ENCODE peak calls at places on chromosomes 11 and 22, in seven cellular contexts. One of them, this sample, is unnamed.

GRCh38 chr22:45211435-45211834 is 29.3 kb downstream of the KIAA0930 start:
- DNase-seq in sigmoid colon: no peak
- DNase-seq in Peyer's patch: peak; percentile 57
- DNase-seq in A549: no peak
- DNase-seq in suprapubic skin: peak; percentile 58
- DNase-seq in stomach: no peak
- DNase-seq in body of pancreas: no peak
- DNase-seq in this sample: no peak

GRCh38 chr22:47292546-47293320 is 530.3 kb downstream of the TBC1D22A start:
- DNase-seq in suprapubic skin: no peak
- DNase-seq in Peyer's patch: peak; percentile 37
- DNase-seq in body of pancreas: peak; percentile 4
- DNase-seq in A549: no peak
- DNase-seq in stomach: peak; percentile 27
- DNase-seq in sigmoid colon: no peak
- DNase-seq in this sample: no peak

GRCh38 chr11:74570266-74571061 is 21.9 kb upstream of the POLD3 start:
- DNase-seq in A549: peak; percentile 83
- DNase-seq in suprapubic skin: no peak
- DNase-seq in stomach: peak; percentile 56
- DNase-seq in body of pancreas: peak; percentile 68
- DNase-seq in Peyer's patch: peak; percentile 74
- DNase-seq in sigmoid colon: no peak
- DNase-seq in this sample: no peak

GRCh38 chr11:69644071-69644961 is 3.4 kb downstream of the CCND1 start:
- DNase-seq in A549: peak; percentile 28
- DNase-seq in sigmoid colon: peak; percentile 86
- DNase-seq in suprapubic skin: no peak
- DNase-seq in Peyer's patch: no peak
- DNase-seq in body of pancreas: peak; percentile 55
- DNase-seq in stomach: peak; percentile 87
- DNase-seq in this sample: no peak

GRCh38 chr11:36109850-36110606 is 166.2 kb downstream of the LDLRAD3 start:
- DNase-seq in body of pancreas: no peak
- DNase-seq in sigmoid colon: no peak
- DNase-seq in A549: no peak
- DNase-seq in suprapubic skin: no peak
- DNase-seq in Peyer's patch: no peak
- DNase-seq in stomach: no peak
- DNase-seq in this sample: no peak

GRCh38 chr11:94747136-94748110 is 20.7 kb upstream of the AMOTL1 start:
- DNase-seq in A549: peak; percentile 49
- DNase-seq in stomach: no peak
- DNase-seq in suprapubic skin: no peak
- DNase-seq in sigmoid colon: no peak
- DNase-seq in Peyer's patch: no peak
- DNase-seq in body of pancreas: no peak
- DNase-seq in this sample: no peak

GRCh38 chr11:62542750-62543567 is 3.6 kb downstream of the AHNAK start:
- DNase-seq in suprapubic skin: peak; percentile 93
- DNase-seq in body of pancreas: peak; percentile 69
- DNase-seq in stomach: peak; percentile 80
- DNase-seq in A549: peak; percentile 72
- DNase-seq in sigmoid colon: peak; percentile 94
- DNase-seq in Peyer's patch: peak; percentile 88
- DNase-seq in this sample: peak; percentile 80

GRCh38 chr11:65872555-65873279 is at the start of gene EFEMP2:
- DNase-seq in Peyer's patch: no peak
- DNase-seq in A549: no peak
- DNase-seq in body of pancreas: no peak
- DNase-seq in sigmoid colon: peak; percentile 83
- DNase-seq in stomach: no peak
- DNase-seq in suprapubic skin: no peak
- DNase-seq in this sample: no peak

GRCh38 chr22:28917747-28918543 is 34.6 kb downstream of the ZNRF3 start:
- DNase-seq in suprapubic skin: no peak
- DNase-seq in stomach: peak; percentile 57
- DNase-seq in Peyer's patch: no peak
- DNase-seq in sigmoid colon: peak; percentile 67
- DNase-seq in body of pancreas: peak; percentile 57
- DNase-seq in A549: peak; percentile 7
- DNase-seq in this sample: no peak

GRCh38 chr11:2867142-2867541 is 18.4 kb downstream of the CDKN1C start:
- DNase-seq in suprapubic skin: no peak
- DNase-seq in Peyer's patch: no peak
- DNase-seq in A549: no peak
- DNase-seq in body of pancreas: no peak
- DNase-seq in stomach: no peak
- DNase-seq in sigmoid colon: no peak
- DNase-seq in this sample: no peak

GRCh38 chr22:39454385-39454871 is 2.4 kb upstream of the MGAT3 start:
- DNase-seq in body of pancreas: no peak
- DNase-seq in stomach: peak; percentile 68
- DNase-seq in sigmoid colon: no peak
- DNase-seq in A549: no peak
- DNase-seq in suprapubic skin: no peak
- DNase-seq in Peyer's patch: peak; percentile 87
- DNase-seq in this sample: no peak

GRCh38 chr22:24938741-24939341 is 7.7 kb downstream of the LHFPL7 start:
- DNase-seq in Peyer's patch: peak; percentile 52
- DNase-seq in suprapubic skin: no peak
- DNase-seq in body of pancreas: peak; percentile 41
- DNase-seq in sigmoid colon: no peak
- DNase-seq in A549: peak; percentile 40
- DNase-seq in stomach: no peak
- DNase-seq in this sample: no peak

GRCh38 chr22:50293441-50294318 is 13.8 kb downstream of the PLXNB2 start:
- DNase-seq in suprapubic skin: no peak
- DNase-seq in stomach: peak; percentile 94
- DNase-seq in Peyer's patch: peak; percentile 87
- DNase-seq in sigmoid colon: no peak
- DNase-seq in A549: no peak
- DNase-seq in body of pancreas: peak; percentile 60
- DNase-seq in this sample: no peak

GRCh38 chr11:128522943-128523518 is 64.3 kb downstream of the ETS1 start:
- DNase-seq in Peyer's patch: no peak
- DNase-seq in sigmoid colon: no peak
- DNase-seq in stomach: no peak
- DNase-seq in suprapubic skin: no peak
- DNase-seq in body of pancreas: no peak
- DNase-seq in A549: no peak
- DNase-seq in this sample: no peak

GRCh38 chr11:104570088-104570701 is 328.1 kb downstream of the CASP12 start:
- DNase-seq in suprapubic skin: no peak
- DNase-seq in stomach: no peak
- DNase-seq in body of pancreas: no peak
- DNase-seq in sigmoid colon: no peak
- DNase-seq in Peyer's patch: no peak
- DNase-seq in A549: no peak
- DNase-seq in this sample: no peak

DNA sequence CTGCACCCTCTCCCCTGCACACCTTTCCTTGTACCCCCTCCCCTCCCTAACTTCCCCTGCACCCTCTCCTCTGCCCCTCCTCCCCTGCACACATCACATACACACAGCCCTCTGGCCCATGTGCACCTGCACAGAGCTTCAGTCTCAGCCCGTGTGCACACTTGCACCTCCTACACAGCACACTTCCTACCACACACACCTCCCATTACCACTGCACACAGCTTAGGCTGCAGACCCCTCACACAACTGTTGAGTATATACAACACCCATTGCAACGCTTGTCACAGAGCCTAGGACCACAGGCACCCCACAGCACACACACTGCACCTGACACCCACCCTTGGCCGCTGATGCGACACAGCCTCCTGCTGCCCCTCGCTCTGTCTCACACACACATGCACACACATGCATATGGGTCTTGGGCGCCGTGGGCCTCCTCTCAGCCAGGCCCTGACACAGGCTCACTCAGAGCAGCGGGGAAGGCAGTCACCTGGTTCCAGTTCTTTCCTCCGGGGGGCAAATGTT is 404 bp downstream of the SIGIRR start:
- DNase-seq in Peyer's patch: peak; percentile 45
- DNase-seq in sigmoid colon: no peak
- DNase-seq in suprapubic skin: no peak
- DNase-seq in body of pancreas: no peak
- DNase-seq in A549: no peak
- DNase-seq in stomach: no peak
- DNase-seq in this sample: no peak
- H3K4me3 ChIP-seq in Peyer's patch: peak overlapping the region; percentile 30
- H3K4me3 ChIP-seq in sigmoid colon: peak overlapping the region; percentile 28
- H3K4me3 ChIP-seq in suprapubic skin: peak overlapping the region; percentile 67
- H3K4me3 ChIP-seq in body of pancreas: no peak overlapping the region
- H3K4me3 ChIP-seq in A549: no peak overlapping the region
- H3K4me3 ChIP-seq in stomach: peak overlapping the region; percentile 30
- H3K4me3 ChIP-seq in this sample: peak overlapping the region; percentile 38

GRCh38 chr11:108593214-108593909 is at the start of gene EXPH5:
- DNase-seq in body of pancreas: peak; percentile 98
- DNase-seq in Peyer's patch: peak; percentile 97
- DNase-seq in suprapubic skin: peak; percentile 94
- DNase-seq in stomach: peak; percentile 97
- DNase-seq in A549: peak; percentile 71
- DNase-seq in sigmoid colon: peak; percentile 88
- DNase-seq in this sample: peak; percentile 58
- TF ChIP-seq POLR2A in body of pancreas: peak; percentile 86
- TF ChIP-seq POLR2A in Peyer's patch: peak; percentile 74
- TF ChIP-seq POLR2A in suprapubic skin: peak; percentile 29
- TF ChIP-seq POLR2A in stomach: peak; percentile 67
- TF ChIP-seq POLR2A in A549: no peak
- TF ChIP-seq POLR2A in sigmoid colon: no peak
- TF ChIP-seq POLR2A in this sample: no peak

GRCh38 chr11:73308003-73308962 is at the start of gene ARHGEF17:
- DNase-seq in suprapubic skin: no peak
- DNase-seq in body of pancreas: peak; percentile 55
- DNase-seq in A549: peak; percentile 71
- DNase-seq in stomach: peak; percentile 73
- DNase-seq in sigmoid colon: peak; percentile 90
- DNase-seq in Peyer's patch: no peak
- DNase-seq in this sample: no peak

GRCh38 chr11:73310661-73311393 is 2.8 kb downstream of the ARHGEF17 start:
- DNase-seq in suprapubic skin: peak; percentile 65
- DNase-seq in stomach: no peak
- DNase-seq in sigmoid colon: peak; percentile 67
- DNase-seq in Peyer's patch: no peak
- DNase-seq in A549: no peak
- DNase-seq in body of pancreas: no peak
- DNase-seq in this sample: no peak

GRCh38 chr11:73311394-73311869 is 3.4 kb downstream of the ARHGEF17 start:
- DNase-seq in A549: no peak
- DNase-seq in stomach: no peak
- DNase-seq in suprapubic skin: peak; percentile 63
- DNase-seq in body of pancreas: no peak
- DNase-seq in Peyer's patch: no peak
- DNase-seq in sigmoid colon: peak; percentile 77
- DNase-seq in this sample: no peak

GRCh38 chr11:73308963-73309960 is 1.2 kb downstream of the ARHGEF17 start:
- DNase-seq in sigmoid colon: peak; percentile 98
- DNase-seq in body of pancreas: peak; percentile 65
- DNase-seq in stomach: peak; percentile 91
- DNase-seq in suprapubic skin: peak; percentile 92
- DNase-seq in Peyer's patch: peak; percentile 83
- DNase-seq in A549: peak; percentile 84
- DNase-seq in this sample: peak; percentile 60

DNA sequence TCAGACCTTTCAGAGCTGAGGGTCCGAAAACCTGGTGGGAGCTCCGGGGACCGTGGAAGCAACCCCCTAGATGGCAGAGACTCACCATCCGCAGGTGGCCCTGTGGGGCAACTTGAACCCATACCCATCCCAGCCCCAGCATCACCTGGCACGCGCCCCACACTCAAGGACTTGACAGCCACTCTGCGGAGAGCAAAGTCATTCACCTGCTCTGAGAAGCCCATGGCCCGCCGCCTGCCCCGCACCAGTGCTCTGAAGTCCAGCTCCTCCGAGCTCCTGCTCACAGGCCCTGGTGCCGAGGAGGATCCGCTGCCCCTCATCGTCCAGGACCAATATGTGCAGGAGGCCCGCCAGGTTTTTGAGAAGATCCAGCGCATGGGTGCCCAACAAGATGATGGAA is 2.0 kb downstream of the ARHGEF17 start:
- DNase-seq in Peyer's patch: no peak
- DNase-seq in A549: no peak
- DNase-seq in stomach: no peak
- DNase-seq in sigmoid colon: peak; percentile 81
- DNase-seq in body of pancreas: no peak
- DNase-seq in suprapubic skin: no peak
- DNase-seq in this sample: no peak
- H3K4me3 ChIP-seq in Peyer's patch: peak overlapping the region; percentile 10
- H3K4me3 ChIP-seq in A549: no peak overlapping the region
- H3K4me3 ChIP-seq in stomach: peak overlapping the region; percentile 78
- H3K4me3 ChIP-seq in sigmoid colon: peak overlapping the region; percentile 71
- H3K4me3 ChIP-seq in body of pancreas: no peak overlapping the region
- H3K4me3 ChIP-seq in suprapubic skin: peak overlapping the region; percentile 63
- H3K4me3 ChIP-seq in this sample: peak overlapping the region; percentile 77

GRCh38 chr11:114399490-114399889 is 821 bp downstream of the C11orf71 start:
- DNase-seq in body of pancreas: no peak
- DNase-seq in Peyer's patch: no peak
- DNase-seq in sigmoid colon: no peak
- DNase-seq in suprapubic skin: no peak
- DNase-seq in A549: no peak
- DNase-seq in stomach: no peak
- DNase-seq in this sample: no peak

GRCh38 chr11:114397349-114397982 is 2.8 kb downstream of the C11orf71 start:
- DNase-seq in stomach: no peak
- DNase-seq in suprapubic skin: no peak
- DNase-seq in A549: no peak
- DNase-seq in body of pancreas: no peak
- DNase-seq in Peyer's patch: no peak
- DNase-seq in sigmoid colon: no peak
- DNase-seq in this sample: no peak

GRCh38 chr11:114399903-114400221 is 449 bp downstream of the C11orf71 start:
- DNase-seq in A549: peak; percentile 6
- DNase-seq in suprapubic skin: no peak
- DNase-seq in body of pancreas: peak; percentile 69
- DNase-seq in stomach: peak; percentile 63
- DNase-seq in sigmoid colon: no peak
- DNase-seq in Peyer's patch: no peak
- DNase-seq in this sample: peak; percentile 73

GRCh38 chr11:114400222-114400973 is at the start of the genes C11orf71 and RBM7:
- DNase-seq in A549: peak; percentile 76
- DNase-seq in sigmoid colon: peak; percentile 99
- DNase-seq in suprapubic skin: peak; percentile 99
- DNase-seq in stomach: peak; percentile 98
- DNase-seq in body of pancreas: peak; percentile 97
- DNase-seq in Peyer's patch: peak; percentile 99
- DNase-seq in this sample: peak; percentile 97

DNA sequence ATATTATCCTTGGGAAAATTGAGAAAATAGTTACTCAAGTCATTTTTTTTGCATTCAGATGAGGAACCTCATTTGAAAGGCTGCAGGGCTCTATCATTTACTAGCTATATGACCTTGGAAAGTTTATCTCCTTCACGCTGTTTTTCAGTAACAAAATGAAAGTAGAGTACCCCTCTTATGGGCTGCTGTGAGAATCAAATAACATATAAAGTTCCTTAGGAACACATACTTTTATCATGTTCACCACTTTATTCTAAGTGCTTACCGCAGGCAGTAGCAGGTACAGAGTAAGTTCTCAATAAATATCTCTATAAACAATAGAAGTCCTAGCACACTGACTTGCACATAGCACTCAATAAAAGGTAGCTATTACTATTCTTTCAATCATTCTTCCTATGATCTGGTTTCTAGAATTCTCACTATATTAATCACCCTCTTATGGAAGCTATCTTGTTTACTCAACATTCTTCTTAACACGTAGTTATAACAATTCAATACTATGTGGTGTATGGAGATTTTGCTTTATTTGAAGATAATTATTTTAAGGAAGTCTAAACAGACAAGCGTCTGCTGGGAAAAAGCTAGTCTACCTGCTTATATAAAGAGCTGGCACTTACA is 1.9 kb downstream of the C11orf71 start:
- DNase-seq in body of pancreas: no peak
- DNase-seq in Peyer's patch: no peak
- DNase-seq in stomach: no peak
- DNase-seq in sigmoid colon: no peak
- DNase-seq in A549: no peak
- DNase-seq in suprapubic skin: no peak
- DNase-seq in this sample: no peak
- TF ChIP-seq POLR2A in body of pancreas: no peak
- TF ChIP-seq POLR2A in Peyer's patch: no peak
- TF ChIP-seq POLR2A in stomach: no peak
- TF ChIP-seq POLR2A in sigmoid colon: no peak
- TF ChIP-seq POLR2A in A549: no peak
- TF ChIP-seq POLR2A in suprapubic skin: no peak
- TF ChIP-seq POLR2A in this sample: no peak